ENCODE peak calls at places on chromosomes 2 and 18, in eight cellular contexts. I is A549, F is adrenal gland, O is stomach, S is spleen, B is HCT116, Q is Peyer's patch, M is body of pancreas. H is an unnamed sample.

GRCh38 chr2:54836477-54836876 is 113.0 kb downstream of the EML6 start:
- DNase-seq in B (no peak), S (no peak), Q (no peak), M (no peak), F (no peak), I (no peak), O (no peak), H (no peak)

GRCh38 chr2:74094291-74094690 is 53.4 kb downstream of the BOLA3 start:
- DNase-seq in Q (no peak), O (no peak), M (no peak), S (no peak), I (no peak), B (no peak), F (no peak), H (no peak)

GRCh38 chr2:73104933-73105332 is 7.8 kb downstream of the RAB11FIP5 start:
- DNase-seq in B (no peak), I (no peak), M (no peak), O (no peak), F (no peak), Q (no peak), S (no peak), H (no peak)

GRCh38 chr2:24253303-24253919 is 78.6 kb downstream of the FAM228A start:
- DNase-seq in O (no peak), B (no peak), S (no peak), Q (no peak), M (no peak), F (no peak), I (peak), H (no peak)

GRCh38 chr2:15809504-15809903 is 130.8 kb upstream of the MYCN start:
- DNase-seq in F (no peak), I (no peak), B (no peak), M (no peak), Q (no peak), S (no peak), O (no peak), H (no peak)

GRCh38 chr2:16321872-16322271 is 343.8 kb downstream of the CYRIA start:
- DNase-seq in M (no peak), Q (no peak), I (no peak), B (no peak), O (no peak), F (no peak), S (no peak), H (no peak)

GRCh38 chr2:202056611-202057010 is 16.4 kb upstream of the KIAA2012 start:
- DNase-seq in M (no peak), S (no peak), F (no peak), B (no peak), I (no peak), O (no peak), Q (no peak), H (no peak)

GRCh38 chr2:33598472-33599174 is 476 bp downstream of the FAM98A start:
- DNase-seq in Q (peak), O (no peak), I (peak), F (peak), B (no peak), M (peak), S (peak), H (no peak)

GRCh38 chr18:22547807-22548561 is 130.3 kb upstream of the CTAGE1 start:
- DNase-seq in F (no peak), Q (no peak), I (no peak), O (no peak), M (no peak), S (no peak), B (no peak), H (no peak)

GRCh38 chr2:230130668-230131364 is 62.1 kb upstream of the SLC16A14 start:
- DNase-seq in I (no peak), F (peak), Q (no peak), B (peak), M (peak), O (no peak), S (peak), H (peak)

GRCh38 chr18:48913723-48914122 is 37.0 kb downstream of the SMAD7 start:
- DNase-seq in Q (no peak), B (no peak), F (no peak), O (no peak), I (no peak), M (no peak), S (no peak), H (no peak)

GRCh38 chr2:19123556-19123955 is 234.9 kb downstream of the OSR1 start:
- DNase-seq in B (no peak), Q (no peak), I (no peak), O (no peak), S (no peak), F (no peak), M (no peak), H (no peak)
- TF ChIP-seq POLR2A in B (no peak), Q (no peak), I (no peak), O (no peak), S (no peak), F (no peak), M (no peak), H (no peak)

GRCh38 chr18:6745504-6746031 is 16.1 kb downstream of the ARHGAP28 start:
- DNase-seq in I (no peak), M (no peak), S (no peak), F (no peak), Q (no peak), O (no peak), B (no peak), H (no peak)

GRCh38 chr18:6747646-6748045 is 18.1 kb downstream of the ARHGAP28 start:
- DNase-seq in M (no peak), B (no peak), I (no peak), F (no peak), O (no peak), S (no peak), Q (no peak), H (no peak)

GRCh38 chr18:6744816-6745455 is 15.4 kb downstream of the ARHGAP28 start:
- DNase-seq in S (no peak), M (no peak), I (no peak), F (no peak), B (no peak), O (no peak), Q (no peak), H (no peak)

GRCh38 chr18:6748241-6748640 is 18.7 kb downstream of the ARHGAP28 start:
- DNase-seq in M (no peak), Q (no peak), O (no peak), S (no peak), F (no peak), I (no peak), B (no peak), H (no peak)

GRCh38 chr18:6746386-6746960 is 17.0 kb downstream of the ARHGAP28 start:
- DNase-seq in B (no peak), I (no peak), Q (no peak), S (no peak), M (no peak), O (no peak), F (no peak), H (no peak)
- H3K4me3 ChIP-seq in B (no peak), I (no peak), Q (no peak), S (no peak), M (no peak), O (no peak), F (no peak), H (no peak)

GRCh38 chr2:48601349-48601748 is 16.3 kb upstream of the GTF2A1L start:
- DNase-seq in I (no peak), B (peak), F (no peak), Q (no peak), M (no peak), O (no peak), S (no peak), H (no peak)
- TF ChIP-seq CTCF in I (peak), B (peak), F (no peak), Q (peak), M (peak), O (no peak), S (peak), H (no peak)

GRCh38 chr2:44295113-44295512 is 19.8 kb downstream of the SLC3A1 start:
- DNase-seq in B (no peak), Q (no peak), F (no peak), O (peak), S (no peak), I (no peak), M (no peak), H (no peak)

GRCh38 chr2:44295636-44296359 is 20.5 kb downstream of the SLC3A1 start:
- DNase-seq in I (no peak), Q (no peak), B (no peak), S (no peak), F (no peak), O (no peak), M (peak), H (no peak)

GRCh38 chr2:44297431-44297830 is 22.2 kb downstream of the SLC3A1 start:
- DNase-seq in Q (no peak), M (no peak), S (no peak), I (no peak), F (no peak), O (no peak), B (no peak), H (no peak)

GRCh38 chr2:44301111-44301510 is 25.8 kb downstream of the SLC3A1 start:
- DNase-seq in M (no peak), B (no peak), I (no peak), Q (no peak), S (no peak), F (no peak), O (no peak), H (no peak)

DNA sequence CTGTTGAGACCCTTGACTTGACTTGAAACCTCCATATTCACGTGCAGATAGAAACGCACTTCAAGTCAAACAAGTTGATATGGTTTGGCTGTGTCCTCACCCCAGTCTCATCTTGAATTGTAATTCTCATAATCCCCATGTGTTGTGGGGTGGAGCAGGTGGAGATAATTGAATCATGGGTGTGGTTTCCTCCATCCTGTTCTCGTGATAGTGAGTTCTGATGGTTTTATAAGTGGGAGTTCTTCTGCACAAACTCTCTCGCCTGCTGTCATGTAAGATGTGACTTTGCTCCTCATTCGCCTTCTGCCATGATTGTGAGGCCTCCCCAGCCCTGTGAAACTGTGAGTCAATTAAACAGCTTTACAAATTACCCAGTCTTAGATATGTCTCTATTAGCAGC is 21.4 kb downstream of the SLC3A1 start:
- DNase-seq in S (no peak), F (no peak), B (no peak), M (no peak), Q (no peak), I (no peak), O (no peak), H (no peak)
- TF ChIP-seq POLR2A in S (no peak), F (no peak), B (no peak), M (no peak), Q (no peak), I (no peak), O (no peak), H (no peak)

GRCh38 chr2:6341730-6342129 is 524.0 kb downstream of the CMPK2 start:
- DNase-seq in S (no peak), F (no peak), Q (no peak), B (no peak), M (no peak), I (no peak), O (no peak), H (no peak)
- H3K4me3 ChIP-seq in S (no peak), F (no peak), Q (no peak), B (no peak), M (no peak), I (no peak), O (no peak), H (no peak)

GRCh38 chr2:71842744-71843143 is 304.9 kb downstream of the CYP26B1 start:
- DNase-seq in B (no peak), M (no peak), O (no peak), S (no peak), Q (no peak), I (no peak), F (no peak), H (peak)
- TF ChIP-seq CTCF in B (no peak), M (no peak), O (no peak), S (no peak), Q (no peak), I (no peak), F (no peak), H (no peak)